ENCODE peak calls at places on chromosomes 2 and 18, in eight cellular contexts. X, J, Z, O, E, Y, G and M are unnamed samples.

GRCh38 chr2:134372611-134373131 is 118.8 kb downstream of the MGAT5 start:
- DNase-seq in X (peak; percentile 99), J (no peak), Z (no peak), O (no peak), E (peak; percentile 69), Y (no peak), G (no peak), M (peak; percentile 94)

GRCh38 chr2:160288324-160288723 is 88.3 kb upstream of the ITGB6 start:
- DNase-seq in X (no peak), J (no peak), Z (no peak), O (no peak), E (no peak), Y (no peak), G (no peak), M (no peak)

GRCh38 chr2:108220191-108220590 is 19.6 kb upstream of the SULT1C3 start:
- DNase-seq in X (no peak), J (no peak), Z (no peak), O (no peak), E (no peak), Y (no peak), G (no peak), M (no peak)

GRCh38 chr18:67517224-67517765 is 775 bp upstream of the DSEL start:
- DNase-seq in X (no peak), J (no peak), Z (no peak), O (peak; percentile 70), E (peak; percentile 31), Y (peak; percentile 18), G (no peak), M (peak; percentile 26)

GRCh38 chr2:77443076-77443475 is 79.1 kb downstream of the LRRTM4 start:
- DNase-seq in X (no peak), J (no peak), Z (no peak), O (no peak), E (no peak), Y (no peak), G (no peak), M (no peak)

GRCh38 chr18:11498821-11499220 is 110.6 kb upstream of the SLC35G4 start:
- DNase-seq in X (peak; percentile 51), J (no peak), Z (no peak), O (no peak), E (no peak), Y (no peak), G (no peak), M (peak; percentile 28)

GRCh38 chr2:219119422-219120043 is 41.1 kb downstream of the NHEJ1 start:
- DNase-seq in X (peak; percentile 49), J (no peak), Z (peak; percentile 25), O (peak; percentile 83), E (peak; percentile 63), Y (peak; percentile 81), G (peak; percentile 54), M (peak; percentile 52)

GRCh38 chr18:11689972-11690570 is 1.0 kb downstream of the GNAL start:
- DNase-seq in X (peak; percentile 9), J (no peak), Z (no peak), O (no peak), E (no peak), Y (peak; percentile 64), G (no peak), M (peak; percentile 3)

GRCh38 chr2:26605969-26606846 is 35.0 kb downstream of the CIB4 start:
- DNase-seq in X (peak; percentile 62), J (no peak), Z (no peak), O (peak; percentile 93), E (no peak), Y (peak; percentile 47), G (no peak), M (no peak)

GRCh38 chr2:14524041-14524802 is 108.3 kb upstream of the LRATD1 start:
- DNase-seq in X (peak; percentile 79), J (no peak), Z (no peak), O (no peak), E (no peak), Y (no peak), G (no peak), M (peak; percentile 83)

GRCh38 chr2:25788457-25788856 is 89.8 kb downstream of the ASXL2 start:
- DNase-seq in X (no peak), J (no peak), Z (no peak), O (no peak), E (no peak), Y (no peak), G (no peak), M (no peak)

GRCh38 chr2:203396667-203397066 is 68.5 kb downstream of the ABI2 start:
- DNase-seq in X (no peak), J (no peak), Z (no peak), O (no peak), E (no peak), Y (no peak), G (no peak), M (no peak)

GRCh38 chr2:172373761-172374160 is 53.6 kb upstream of the ITGA6 start:
- DNase-seq in X (peak; percentile 26), J (no peak), Z (no peak), O (no peak), E (no peak), Y (no peak), G (no peak), M (peak; percentile 51)

GRCh38 chr18:63158676-63159291 is 160.8 kb downstream of the BCL2 start:
- DNase-seq in X (no peak), J (no peak), Z (no peak), O (no peak), E (no peak), Y (no peak), G (no peak), M (no peak)

GRCh38 chr2:142973160-142973821 is 95.8 kb downstream of the KYNU start:
- DNase-seq in X (peak; percentile 41), J (no peak), Z (no peak), O (no peak), E (no peak), Y (no peak), G (no peak), M (no peak)

GRCh38 chr2:109348645-109349554 is 219.9 kb downstream of the SH3RF3 start:
- DNase-seq in X (no peak), J (no peak), Z (no peak), O (peak; percentile 47), E (peak; percentile 60), Y (no peak), G (no peak), M (no peak)

GRCh38 chr18:9428301-9428706 is 47.0 kb upstream of the RALBP1 start:
- DNase-seq in X (no peak), J (no peak), Z (peak; percentile 23), O (no peak), E (peak; percentile 49), Y (no peak), G (no peak), M (no peak)

GRCh38 chr2:74301262-74301661 is 42.0 kb downstream of the SLC4A5 start:
- DNase-seq in X (no peak), J (no peak), Z (no peak), O (no peak), E (no peak), Y (no peak), G (no peak), M (no peak)

GRCh38 chr2:150978053-150978452 is 283.6 kb downstream of the RBM43 start:
- DNase-seq in X (no peak), J (no peak), Z (no peak), O (no peak), E (no peak), Y (no peak), G (no peak), M (no peak)

GRCh38 chr18:70365361-70365760 is 76.5 kb downstream of the SOCS6 start:
- DNase-seq in X (no peak), J (no peak), Z (no peak), O (no peak), E (no peak), Y (no peak), G (no peak), M (no peak)

GRCh38 chr18:74689251-74689650 is 91.6 kb downstream of the ZNF407 start:
- DNase-seq in X (peak; percentile 11), J (no peak), Z (no peak), O (no peak), E (no peak), Y (no peak), G (no peak), M (peak; percentile 57)

GRCh38 chr2:47905454-47906260 is 641 bp downstream of the FBXO11 start:
- DNase-seq in X (peak; percentile 60), J (peak; percentile 10), Z (peak; percentile 57), O (peak; percentile 75), E (peak; percentile 59), Y (peak; percentile 75), G (peak; percentile 44), M (peak; percentile 41)

GRCh38 chr2:241102239-241102803 is at the start of gene MTERF4:
- DNase-seq in X (peak; percentile 84), J (no peak), Z (peak; percentile 90), O (peak; percentile 92), E (peak; percentile 91), Y (peak; percentile 89), G (peak; percentile 85), M (peak; percentile 80)